ENCODE peak calls at places on chromosomes 3 and 15, in nine cellular contexts. One of them, this sample, is unnamed.

GRCh38 chr3:108602249-108602934 is 12.9 kb downstream of the DZIP3 start:
- DNase-seq in uterus: no peak
- DNase-seq in choroid plexus epithelial cell: no peak
- DNase-seq in endothelial cell: no peak
- DNase-seq in left lung: no peak
- DNase-seq in heart right ventricle: peak; percentile 5
- DNase-seq in SK-N-SH: no peak
- DNase-seq in GM13976: no peak
- DNase-seq in kidney: no peak
- DNase-seq in this sample: no peak

GRCh38 chr15:49045691-49046112 is 544 bp downstream of the SECISBP2L start:
- DNase-seq in uterus: no peak
- DNase-seq in choroid plexus epithelial cell: peak; percentile 62
- DNase-seq in endothelial cell: peak; percentile 45
- DNase-seq in left lung: no peak
- DNase-seq in heart right ventricle: peak; percentile 21
- DNase-seq in SK-N-SH: no peak
- DNase-seq in GM13976: peak; percentile 61
- DNase-seq in kidney: no peak
- DNase-seq in this sample: peak; percentile 58

GRCh38 chr3:46496745-46497555 is 826 bp upstream of the RTP3 start:
- DNase-seq in uterus: no peak
- DNase-seq in choroid plexus epithelial cell: peak; percentile 33
- DNase-seq in endothelial cell: peak; percentile 39
- DNase-seq in left lung: no peak
- DNase-seq in heart right ventricle: no peak
- DNase-seq in SK-N-SH: no peak
- DNase-seq in GM13976: peak; percentile 58
- DNase-seq in kidney: no peak
- DNase-seq in this sample: peak; percentile 58

GRCh38 chr15:33242165-33242564 is 47.7 kb upstream of the FMN1 start:
- DNase-seq in uterus: no peak
- DNase-seq in choroid plexus epithelial cell: peak; percentile 47
- DNase-seq in endothelial cell: peak; percentile 18
- DNase-seq in left lung: peak; percentile 35
- DNase-seq in heart right ventricle: no peak
- DNase-seq in SK-N-SH: peak; percentile 7
- DNase-seq in GM13976: no peak
- DNase-seq in kidney: no peak
- DNase-seq in this sample: no peak

GRCh38 chr3:63135362-63135761 is 142.7 kb upstream of the SYNPR start:
- DNase-seq in uterus: no peak
- DNase-seq in choroid plexus epithelial cell: no peak
- DNase-seq in endothelial cell: no peak
- DNase-seq in left lung: no peak
- DNase-seq in heart right ventricle: no peak
- DNase-seq in SK-N-SH: no peak
- DNase-seq in GM13976: no peak
- DNase-seq in kidney: no peak
- DNase-seq in this sample: no peak

GRCh38 chr3:62638316-62638715 is 236.9 kb downstream of the CADPS start:
- DNase-seq in uterus: no peak
- DNase-seq in choroid plexus epithelial cell: no peak
- DNase-seq in endothelial cell: no peak
- DNase-seq in left lung: no peak
- DNase-seq in heart right ventricle: no peak
- DNase-seq in SK-N-SH: no peak
- DNase-seq in GM13976: no peak
- DNase-seq in kidney: no peak
- DNase-seq in this sample: no peak

GRCh38 chr15:95284933-95285401 is 1045.5 kb upstream of the NR2F2 start:
- DNase-seq in uterus: no peak
- DNase-seq in choroid plexus epithelial cell: peak; percentile 89
- DNase-seq in endothelial cell: peak; percentile 13
- DNase-seq in left lung: no peak
- DNase-seq in heart right ventricle: no peak
- DNase-seq in SK-N-SH: no peak
- DNase-seq in GM13976: no peak
- DNase-seq in kidney: peak; percentile 66
- DNase-seq in this sample: no peak

GRCh38 chr3:51176923-51177322 is 208.2 kb upstream of the MANF start:
- DNase-seq in uterus: no peak
- DNase-seq in choroid plexus epithelial cell: no peak
- DNase-seq in endothelial cell: no peak
- DNase-seq in left lung: no peak
- DNase-seq in heart right ventricle: no peak
- DNase-seq in SK-N-SH: no peak
- DNase-seq in GM13976: no peak
- DNase-seq in kidney: no peak
- DNase-seq in this sample: no peak

GRCh38 chr15:91589360-91589759 is 264.1 kb upstream of the SLCO3A1 start:
- DNase-seq in uterus: no peak
- DNase-seq in choroid plexus epithelial cell: no peak
- DNase-seq in endothelial cell: no peak
- DNase-seq in left lung: no peak
- DNase-seq in heart right ventricle: no peak
- DNase-seq in SK-N-SH: no peak
- DNase-seq in GM13976: no peak
- DNase-seq in kidney: no peak
- DNase-seq in this sample: no peak

GRCh38 chr3:128497305-128498126 is 4.5 kb upstream of the GATA2 start:
- DNase-seq in uterus: peak; percentile 72
- DNase-seq in choroid plexus epithelial cell: no peak
- DNase-seq in endothelial cell: peak; percentile 84
- DNase-seq in left lung: no peak
- DNase-seq in heart right ventricle: peak; percentile 76
- DNase-seq in SK-N-SH: peak; percentile 95
- DNase-seq in GM13976: peak; percentile 84
- DNase-seq in kidney: peak; percentile 87
- DNase-seq in this sample: peak; percentile 85

GRCh38 chr15:88621789-88622604 is 857 bp downstream of the AEN start:
- DNase-seq in uterus: no peak
- DNase-seq in choroid plexus epithelial cell: peak; percentile 41
- DNase-seq in endothelial cell: no peak
- DNase-seq in left lung: no peak
- DNase-seq in heart right ventricle: no peak
- DNase-seq in SK-N-SH: no peak
- DNase-seq in GM13976: peak; percentile 68
- DNase-seq in kidney: no peak
- DNase-seq in this sample: peak; percentile 66

GRCh38 chr3:24591661-24592555 is 97.3 kb upstream of the THRB start:
- DNase-seq in uterus: no peak
- DNase-seq in choroid plexus epithelial cell: peak; percentile 76
- DNase-seq in endothelial cell: no peak
- DNase-seq in left lung: no peak
- DNase-seq in heart right ventricle: no peak
- DNase-seq in SK-N-SH: no peak
- DNase-seq in GM13976: no peak
- DNase-seq in kidney: no peak
- DNase-seq in this sample: no peak

GRCh38 chr3:117356296-117356695 is 646.7 kb downstream of the TUSC7 start:
- DNase-seq in uterus: no peak
- DNase-seq in choroid plexus epithelial cell: no peak
- DNase-seq in endothelial cell: no peak
- DNase-seq in left lung: no peak
- DNase-seq in heart right ventricle: no peak
- DNase-seq in SK-N-SH: no peak
- DNase-seq in GM13976: no peak
- DNase-seq in kidney: no peak
- DNase-seq in this sample: no peak

GRCh38 chr3:30185872-30186271 is 420.5 kb upstream of the TGFBR2 start:
- DNase-seq in uterus: no peak
- DNase-seq in choroid plexus epithelial cell: no peak
- DNase-seq in endothelial cell: no peak
- DNase-seq in left lung: no peak
- DNase-seq in heart right ventricle: no peak
- DNase-seq in SK-N-SH: no peak
- DNase-seq in GM13976: no peak
- DNase-seq in kidney: no peak
- DNase-seq in this sample: no peak

GRCh38 chr15:32036972-32037371 is 6.7 kb downstream of the CHRNA7 start:
- DNase-seq in uterus: no peak
- DNase-seq in choroid plexus epithelial cell: no peak
- DNase-seq in endothelial cell: no peak
- DNase-seq in left lung: no peak
- DNase-seq in heart right ventricle: no peak
- DNase-seq in SK-N-SH: no peak
- DNase-seq in GM13976: no peak
- DNase-seq in kidney: no peak
- DNase-seq in this sample: no peak

GRCh38 chr15:32041294-32041693 is 11.0 kb downstream of the CHRNA7 start:
- DNase-seq in uterus: no peak
- DNase-seq in choroid plexus epithelial cell: no peak
- DNase-seq in endothelial cell: no peak
- DNase-seq in left lung: no peak
- DNase-seq in heart right ventricle: no peak
- DNase-seq in SK-N-SH: no peak
- DNase-seq in GM13976: no peak
- DNase-seq in kidney: no peak
- DNase-seq in this sample: no peak

GRCh38 chr15:32042269-32042996 is 12.1 kb downstream of the CHRNA7 start:
- DNase-seq in uterus: no peak
- DNase-seq in choroid plexus epithelial cell: peak; percentile 2
- DNase-seq in endothelial cell: no peak
- DNase-seq in left lung: no peak
- DNase-seq in heart right ventricle: no peak
- DNase-seq in SK-N-SH: peak; percentile 51
- DNase-seq in GM13976: no peak
- DNase-seq in kidney: no peak
- DNase-seq in this sample: no peak
- TF ChIP-seq CTCF in uterus: no peak
- TF ChIP-seq CTCF in choroid plexus epithelial cell: no peak
- TF ChIP-seq CTCF in endothelial cell: no peak
- TF ChIP-seq CTCF in left lung: no peak
- TF ChIP-seq CTCF in heart right ventricle: no peak
- TF ChIP-seq CTCF in SK-N-SH: no peak
- TF ChIP-seq CTCF in GM13976: no peak
- TF ChIP-seq CTCF in kidney: no peak
- TF ChIP-seq CTCF in this sample: no peak

DNA sequence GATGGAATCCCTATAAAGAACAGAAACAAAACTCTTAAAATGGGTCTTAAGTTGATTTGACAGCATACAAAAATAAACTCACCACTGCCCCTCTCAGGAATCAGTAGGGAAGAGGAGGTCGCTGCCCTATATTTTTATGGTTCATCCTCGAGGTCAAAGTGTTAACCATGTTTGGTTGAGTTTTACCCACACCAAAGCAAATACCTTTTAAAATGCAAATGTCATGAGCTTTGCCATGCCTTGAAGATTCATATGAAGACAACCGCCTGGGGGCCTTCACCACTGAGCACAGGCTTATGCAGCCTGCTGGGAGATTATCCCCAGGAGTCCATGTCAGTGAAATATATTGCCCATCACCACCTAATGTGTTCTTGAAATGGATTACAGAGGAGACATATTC is 66.1 kb downstream of the GLB1 start:
- DNase-seq in uterus: no peak
- DNase-seq in choroid plexus epithelial cell: no peak
- DNase-seq in endothelial cell: no peak
- DNase-seq in left lung: no peak
- DNase-seq in heart right ventricle: no peak
- DNase-seq in SK-N-SH: no peak
- DNase-seq in GM13976: no peak
- DNase-seq in kidney: no peak
- DNase-seq in this sample: no peak
- TF ChIP-seq CTCF in uterus: no peak
- TF ChIP-seq CTCF in choroid plexus epithelial cell: no peak
- TF ChIP-seq CTCF in endothelial cell: no peak
- TF ChIP-seq CTCF in left lung: no peak
- TF ChIP-seq CTCF in heart right ventricle: no peak
- TF ChIP-seq CTCF in SK-N-SH: no peak
- TF ChIP-seq CTCF in GM13976: no peak
- TF ChIP-seq CTCF in kidney: no peak
- TF ChIP-seq CTCF in this sample: no peak

DNA sequence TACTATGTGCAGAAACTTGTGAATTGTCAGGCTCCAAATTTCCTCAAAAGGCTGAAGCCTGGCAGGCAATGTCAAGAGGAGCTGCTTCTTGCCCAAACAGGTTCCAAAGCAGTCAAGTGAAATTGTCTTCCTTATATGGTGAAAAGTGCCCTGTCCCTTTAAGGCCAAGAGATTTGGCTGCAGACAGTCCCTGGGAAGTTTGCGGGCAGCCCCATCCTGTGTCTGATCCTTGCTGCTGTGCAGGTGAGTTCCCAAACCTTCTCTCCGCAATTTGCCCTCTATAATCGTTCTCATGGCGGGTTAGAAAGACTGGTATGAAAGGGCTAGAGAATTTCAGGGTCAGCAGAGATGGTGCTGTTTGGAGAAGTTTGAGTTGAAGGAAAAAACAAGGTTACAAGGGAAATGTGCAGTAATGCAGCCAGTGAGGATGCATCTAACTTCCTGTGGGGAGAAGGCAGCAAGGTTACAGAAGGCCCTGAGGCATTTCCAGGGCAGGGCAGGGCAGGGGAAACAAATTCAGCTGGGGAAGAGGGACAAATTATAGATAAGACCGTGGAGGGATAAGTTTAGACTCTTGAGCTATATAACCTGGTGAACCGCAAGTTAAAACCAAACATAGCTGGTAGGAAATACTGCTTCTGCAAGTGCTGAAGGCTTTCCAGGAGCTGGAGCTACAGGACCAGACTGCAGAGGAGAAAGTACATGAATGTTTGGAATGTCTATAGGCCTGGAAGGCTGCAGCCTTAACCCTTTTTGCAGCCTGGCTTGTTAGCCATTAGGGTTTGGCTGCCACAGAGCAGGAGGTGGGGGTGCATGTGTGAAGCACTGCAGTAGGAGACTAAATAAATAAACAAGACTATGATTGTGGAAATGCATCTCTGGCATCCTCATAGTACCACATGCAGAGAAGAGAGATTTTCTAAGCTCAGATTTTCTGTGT is 256.2 kb upstream of the IL12A start:
- DNase-seq in uterus: no peak
- DNase-seq in choroid plexus epithelial cell: peak; percentile 89
- DNase-seq in endothelial cell: peak; percentile 19
- DNase-seq in left lung: peak; percentile 45
- DNase-seq in heart right ventricle: no peak
- DNase-seq in SK-N-SH: no peak
- DNase-seq in GM13976: no peak
- DNase-seq in kidney: no peak
- DNase-seq in this sample: no peak
- TF ChIP-seq CTCF in uterus: no peak
- TF ChIP-seq CTCF in choroid plexus epithelial cell: peak; percentile 15
- TF ChIP-seq CTCF in endothelial cell: no peak
- TF ChIP-seq CTCF in left lung: no peak
- TF ChIP-seq CTCF in heart right ventricle: peak; percentile 42
- TF ChIP-seq CTCF in SK-N-SH: peak; percentile 6
- TF ChIP-seq CTCF in GM13976: no peak
- TF ChIP-seq CTCF in kidney: peak; percentile 3
- TF ChIP-seq CTCF in this sample: no peak

DNA sequence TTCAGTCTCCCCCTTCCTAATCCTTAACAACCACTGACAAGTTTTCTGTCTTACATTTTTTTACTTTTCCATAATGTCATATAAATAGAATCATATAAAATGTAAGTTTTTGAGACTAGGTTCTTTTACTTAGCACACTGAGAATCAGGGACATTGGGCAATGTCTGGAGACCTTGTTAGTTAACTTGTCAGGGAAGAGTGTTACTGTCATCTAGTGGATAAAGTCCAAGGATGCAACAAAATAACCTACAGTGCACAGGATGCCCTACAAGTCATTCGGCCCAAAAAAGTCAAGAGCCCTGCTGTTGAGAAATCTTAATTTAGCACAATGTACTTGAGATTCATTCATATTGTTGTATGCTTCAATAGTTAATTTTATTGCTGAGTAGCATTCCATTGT is 95.6 kb upstream of the MCTP2 start:
- DNase-seq in uterus: no peak
- DNase-seq in choroid plexus epithelial cell: no peak
- DNase-seq in endothelial cell: no peak
- DNase-seq in left lung: no peak
- DNase-seq in heart right ventricle: no peak
- DNase-seq in SK-N-SH: no peak
- DNase-seq in GM13976: no peak
- DNase-seq in kidney: no peak
- DNase-seq in this sample: no peak
- TF ChIP-seq CTCF in uterus: no peak
- TF ChIP-seq CTCF in choroid plexus epithelial cell: no peak
- TF ChIP-seq CTCF in endothelial cell: no peak
- TF ChIP-seq CTCF in left lung: no peak
- TF ChIP-seq CTCF in heart right ventricle: no peak
- TF ChIP-seq CTCF in SK-N-SH: peak; percentile 38
- TF ChIP-seq CTCF in GM13976: no peak
- TF ChIP-seq CTCF in kidney: no peak
- TF ChIP-seq CTCF in this sample: no peak